ENCODE peak calls at places on chromosomes 6 and 20, in seven cellular contexts. R is SJSA1, O is fibroblast of lung, T is A549, X is lower lobe of right lung, N is tibial nerve, W is GM12878. H is an unnamed sample.
A peak's percentile ranks its signal among the peaks of the same experiment; 100 is the strongest.

GRCh38 chr6:150966786-150967185 is 101.3 kb downstream of the MTHFD1L start:
- DNase-seq in R (no peak), O (no peak), T (no peak), X (no peak), N (no peak), W (no peak), H (no peak)

GRCh38 chr6:151610336-151610735 is 116.5 kb downstream of the CCDC170 start:
- DNase-seq in R (no peak), O (no peak), T (no peak), X (no peak), N (no peak), W (no peak), H (no peak)

GRCh38 chr6:34021001-34021838 is 124.7 kb downstream of the GRM4 start:
- DNase-seq in R (no peak), O (no peak), T (no peak), X (no peak), N (no peak), W (no peak), H (no peak)

GRCh38 chr20:50308513-50309279 is 118.1 kb downstream of the CEBPB start:
- DNase-seq in R (peak; percentile 92), O (peak; percentile 99), T (peak; percentile 90), X (peak; percentile 91), N (peak; percentile 92), W (no peak), H (peak; percentile 91)

GRCh38 chr6:132931937-132932336 is 117.6 kb downstream of the RPS12 start:
- DNase-seq in R (no peak), O (peak; percentile 92), T (no peak), X (no peak), N (no peak), W (no peak), H (no peak)

GRCh38 chr6:12749531-12750379 is 33.2 kb downstream of the PHACTR1 start:
- DNase-seq in R (no peak), O (peak; percentile 10), T (no peak), X (no peak), N (no peak), W (no peak), H (no peak)

GRCh38 chr6:98458713-98459112 is 375.7 kb upstream of the POU3F2 start:
- DNase-seq in R (no peak), O (no peak), T (no peak), X (no peak), N (no peak), W (no peak), H (no peak)

GRCh38 chr6:40779399-40779798 is 192.2 kb upstream of the LRFN2 start:
- DNase-seq in R (peak; percentile 58), O (peak; percentile 70), T (peak; percentile 7), X (no peak), N (no peak), W (no peak), H (no peak)

GRCh38 chr6:83215131-83216047 is 22.2 kb downstream of the RWDD2A start:
- DNase-seq in R (peak; percentile 58), O (peak; percentile 83), T (peak; percentile 10), X (no peak), N (peak; percentile 76), W (peak; percentile 40), H (no peak)

GRCh38 chr6:44202332-44202971 is 14.3 kb upstream of the MYMX start:
- DNase-seq in R (no peak), O (no peak), T (no peak), X (peak; percentile 14), N (no peak), W (no peak), H (no peak)

GRCh38 chr6:163940705-163941470 is 526.4 kb downstream of the QKI start:
- DNase-seq in R (no peak), O (peak; percentile 35), T (no peak), X (no peak), N (no peak), W (no peak), H (no peak)

GRCh38 chr6:84762220-84762940 is 2.0 kb downstream of the TBX18 start:
- DNase-seq in R (peak; percentile 63), O (peak; percentile 27), T (peak; percentile 15), X (no peak), N (no peak), W (no peak), H (no peak)

GRCh38 chr6:123745877-123746276 is 57.8 kb upstream of the NKAIN2 start:
- DNase-seq in R (no peak), O (peak; percentile 79), T (no peak), X (no peak), N (no peak), W (no peak), H (no peak)

GRCh38 chr6:85751374-85752055 is 108.8 kb upstream of the SYNCRIP start:
- DNase-seq in R (no peak), O (peak; percentile 1), T (no peak), X (no peak), N (no peak), W (no peak), H (no peak)

GRCh38 chr6:36196049-36196879 is at the start of gene BRPF3:
- DNase-seq in R (peak; percentile 83), O (peak; percentile 71), T (peak; percentile 53), X (peak; percentile 89), N (peak; percentile 42), W (no peak), H (peak; percentile 31)

GRCh38 chr6:156109713-156110112 is 654.1 kb upstream of the NOX3 start:
- DNase-seq in R (no peak), O (no peak), T (no peak), X (no peak), N (no peak), W (no peak), H (no peak)

GRCh38 chr6:113564401-113565161 is 292.6 kb upstream of the MARCKS start:
- DNase-seq in R (peak; percentile 65), O (peak; percentile 98), T (no peak), X (peak; percentile 62), N (peak; percentile 67), W (no peak), H (peak; percentile 2)

GRCh38 chr6:114108119-114109002 is 137.4 kb upstream of the HDAC2 start:
- DNase-seq in R (peak; percentile 86), O (peak; percentile 52), T (peak; percentile 25), X (peak; percentile 65), N (peak; percentile 74), W (no peak), H (no peak)

GRCh38 chr6:67886036-67886707 is 748.9 kb upstream of the ADGRB3 start:
- DNase-seq in R (no peak), O (no peak), T (no peak), X (no peak), N (no peak), W (no peak), H (no peak)

GRCh38 chr20:55415567-55416142 is 589.7 kb downstream of the CBLN4 start:
- DNase-seq in R (no peak), O (peak; percentile 1), T (no peak), X (no peak), N (no peak), W (no peak), H (no peak)

GRCh38 chr20:47205577-47206123 is 150.8 kb downstream of the ZMYND8 start:
- DNase-seq in R (peak; percentile 77), O (peak; percentile 78), T (peak; percentile 36), X (peak; percentile 77), N (peak; percentile 39), W (peak; percentile 31), H (peak; percentile 21)

GRCh38 chr20:24721891-24722530 is 227.1 kb upstream of the CST7 start:
- DNase-seq in R (peak; percentile 9), O (no peak), T (no peak), X (no peak), N (no peak), W (no peak), H (no peak)

GRCh38 chr6:83114164-83114563 is 46.7 kb downstream of the DOP1A start:
- DNase-seq in R (no peak), O (peak; percentile 18), T (no peak), X (no peak), N (no peak), W (no peak), H (no peak)

GRCh38 chr20:14838663-14839650 is 501.5 kb upstream of the FLRT3 start:
- DNase-seq in R (no peak), O (peak; percentile 6), T (no peak), X (no peak), N (no peak), W (peak; percentile 73), H (no peak)

GRCh38 chr6:1603708-1604346 is 5.9 kb upstream of the FOXC1 start:
- DNase-seq in R (no peak), O (no peak), T (no peak), X (no peak), N (no peak), W (no peak), H (no peak)

GRCh38 chr6:155041781-155042279 is 46.7 kb downstream of the TIAM2 start:
- DNase-seq in R (no peak), O (no peak), T (no peak), X (no peak), N (no peak), W (no peak), H (no peak)

GRCh38 chr20:1313236-1313964 is 15.5 kb downstream of the SDCBP2 start:
- DNase-seq in R (peak; percentile 78), O (peak; percentile 55), T (peak; percentile 75), X (peak; percentile 78), N (peak; percentile 69), W (no peak), H (peak; percentile 38)
- H3K4me3 ChIP-seq in R (no peak overlapping the region), O (no peak overlapping the region), T (no peak overlapping the region), X (no peak overlapping the region), N (peak overlapping the region; percentile 9), W (no peak overlapping the region), H (peak overlapping the region; percentile 50)

DNA sequence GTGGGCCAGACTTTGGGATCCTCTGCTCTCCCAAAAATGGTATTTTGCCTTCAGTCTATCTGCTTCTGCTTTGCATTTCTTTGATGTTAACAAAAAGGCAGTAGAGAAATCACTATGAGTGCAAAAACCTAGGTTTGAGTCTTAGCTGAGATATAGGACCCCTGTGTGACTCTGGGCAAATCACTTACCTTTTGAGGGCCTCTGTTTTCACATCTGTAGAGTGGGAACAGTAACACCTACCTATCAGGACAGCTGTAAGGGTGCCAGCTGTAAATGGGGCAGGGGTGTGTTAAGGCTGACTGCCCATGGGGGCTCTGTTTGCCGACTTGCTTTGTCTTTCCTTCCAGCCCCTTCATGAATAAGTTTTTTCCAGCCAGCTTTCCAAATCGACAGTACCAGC is 30.4 kb downstream of the HM13 start:
- DNase-seq in R (no peak), O (no peak), T (no peak), X (no peak), N (no peak), W (no peak), H (no peak)
- H3K4me1 ChIP-seq in R (peaks cover 24% of the 10 kb centered on the region), O (peaks cover 22% of the 10 kb centered on the region), T (peaks cover 21% of the 10 kb centered on the region), X (peaks cover 28% of the 10 kb centered on the region), N (peaks cover 50% of the 10 kb centered on the region), W (no peaks in the 10 kb centered on the region), H (peaks cover 10% of the 10 kb centered on the region)

GRCh38 chr6:53829698-53830221 is 35.0 kb downstream of the LRRC1 start:
- DNase-seq in R (no peak), O (no peak), T (no peak), X (no peak), N (no peak), W (no peak), H (no peak)
- H3K27ac ChIP-seq in R (peak overlapping the region; percentile 2), O (no peak overlapping the region), T (no peak overlapping the region), X (no peak overlapping the region), N (peak overlapping the region; percentile 35), W (no peak overlapping the region), H (peak overlapping the region; percentile 38)

GRCh38 chr6:5941188-5941587 is 65.5 kb downstream of the NRN1 start:
- DNase-seq in R (no peak), O (peak; percentile 92), T (no peak), X (no peak), N (no peak), W (no peak), H (no peak)
- H3K4me3 ChIP-seq in R (no peak overlapping the region), O (no peak overlapping the region), T (no peak overlapping the region), X (no peak overlapping the region), N (no peak overlapping the region), W (no peak overlapping the region), H (no peak overlapping the region)

GRCh38 chr6:144340541-144341371 is 55.6 kb downstream of the UTRN start:
- DNase-seq in R (no peak), O (no peak), T (no peak), X (no peak), N (no peak), W (no peak), H (no peak)
- H3K4me1 ChIP-seq in R (peaks cover 9% of the 10 kb centered on the region), O (no peaks in the 10 kb centered on the region), T (peaks cover 62% of the 10 kb centered on the region), X (peaks cover 89% of the 10 kb centered on the region), N (peaks cover 100% of the 10 kb centered on the region), W (peaks cover 29% of the 10 kb centered on the region), H (peaks cover 32% of the 10 kb centered on the region)